ENCODE peak calls at places on chromosomes 7 and 10, in ten cellular contexts. I is activated T-helper 2 cell treated with anti-CD3 and anti-CD28 coated beads, Interferon-gamma antibody, Interleukin-2, Interleukin-4, amounts not matched to agents 10 μg/mL and 5 μg/mL and 100 μg/mL, durations not matched to agents 14 hours and 24 hours and 36 hours; V is GM04504; R is nucleus accumbens; Y is RWPE1; W is NCI-H1417 treated with DMSO at 0.1 percent for 48 hours; M is T-helper 17 cell; Q is NCI-H69; D is GM23338; G is activated CD4-positive, alpha-beta T cell treated with anti-CD3 and anti-CD28 coated beads, Interleukin-2, amount 50 U/mL, for 4 hours. E is an unnamed sample.
A peak's percentile ranks its signal among the peaks of the same experiment; 100 is the strongest.

GRCh38 chr10:94104316-94105060 is 110.8 kb downstream of the PLCE1 start:
- DNase-seq in I (no peak), V (no peak), D (no peak), Y (no peak), W (no peak), G (no peak), Q (no peak), R (no peak), M (no peak), E (no peak)

GRCh38 chr7:23284861-23285260 is 14.3 kb upstream of the MALSU1 start:
- DNase-seq in W (no peak), G (no peak), I (no peak), V (no peak), Y (no peak), D (no peak), Q (no peak), R (no peak), M (no peak), E (no peak)

GRCh38 chr7:428387-428786 is 91.3 kb downstream of the PDGFA start:
- DNase-seq in D (no peak), G (no peak), V (no peak), R (no peak), M (no peak), W (no peak), Y (no peak), I (no peak), Q (no peak), E (no peak)

GRCh38 chr10:126016156-126016805 is 119.9 kb downstream of the FANK1 start:
- DNase-seq in Y (peak; percentile 32), I (no peak), Q (peak; percentile 2), V (no peak), R (no peak), G (no peak), W (no peak), D (no peak), M (no peak), E (no peak)

GRCh38 chr10:126073606-126074005 is 177.2 kb downstream of the FANK1 start:
- DNase-seq in W (no peak), D (no peak), Q (no peak), M (no peak), V (no peak), I (no peak), G (no peak), Y (no peak), R (no peak), E (no peak)

GRCh38 chr7:69617364-69617763 is 19.1 kb downstream of the AUTS2 start:
- DNase-seq in W (no peak), Q (no peak), M (no peak), Y (no peak), G (no peak), D (peak; percentile 58), V (no peak), I (no peak), R (no peak), E (no peak)

GRCh38 chr10:69994262-69994661 is 58.4 kb upstream of the MACROH2A2 start:
- DNase-seq in G (no peak), D (peak; percentile 62), V (no peak), Y (peak; percentile 79), M (no peak), I (no peak), Q (peak; percentile 6), R (no peak), W (no peak), E (peak; percentile 48)

GRCh38 chr10:29411666-29412335 is 122.9 kb downstream of the LYZL1 start:
- DNase-seq in D (no peak), I (no peak), Y (no peak), G (no peak), V (no peak), R (no peak), W (no peak), Q (no peak), M (no peak), E (no peak)